ENCODE peak calls at places on chromosomes 16 and 17, in eight cellular contexts. N is T-helper 22 cell, R is left lung, X is astrocyte of the spinal cord, E is fibroblast of lung, Z is activated T-cell treated with anti-CD3 and anti-CD28 coated beads for 24 hours, O is ureter, Y is GDM1. C is an unnamed sample.

GRCh38 chr16:70151941-70152509 is 21.6 kb upstream of the CLEC18C start:
- DNase-seq in N (no peak), R (no peak), X (no peak), E (no peak), Z (no peak), O (peak), Y (no peak), C (no peak)

GRCh38 chr17:73952498-73953205 is 250.8 kb upstream of the RPL38 start:
- DNase-seq in N (no peak), R (peak), X (no peak), E (no peak), Z (peak), O (no peak), Y (no peak), C (no peak)

GRCh38 chr17:79005063-79005861 is 4.3 kb downstream of the CANT1 start:
- DNase-seq in N (no peak), R (peak), X (no peak), E (no peak), Z (no peak), O (peak), Y (no peak), C (no peak)

GRCh38 chr17:72120878-72121163 is at the start of gene SOX9:
- DNase-seq in N (no peak), R (peak), X (peak), E (peak), Z (no peak), O (peak), Y (no peak), C (no peak)

GRCh38 chr17:8849311-8850041 is 18.0 kb downstream of the PIK3R6 start:
- DNase-seq in N (no peak), R (no peak), X (no peak), E (no peak), Z (no peak), O (no peak), Y (no peak), C (no peak)

GRCh38 chr17:30379303-30380105 is 777 bp downstream of the CPD start:
- DNase-seq in N (no peak), R (peak), X (no peak), E (no peak), Z (no peak), O (no peak), Y (no peak), C (no peak)

GRCh38 chr16:81779540-81780320 is 639 bp downstream of the PLCG2 start:
- DNase-seq in N (no peak), R (peak), X (no peak), E (no peak), Z (no peak), O (no peak), Y (no peak), C (peak)

GRCh38 chr17:1312261-1312870 is 32.9 kb downstream of the TRARG1 start:
- DNase-seq in N (no peak), R (no peak), X (no peak), E (no peak), Z (no peak), O (no peak), Y (no peak), C (no peak)

GRCh38 chr17:68176770-68177169 is 71.1 kb upstream of the AMZ2 start:
- DNase-seq in N (no peak), R (no peak), X (no peak), E (no peak), Z (no peak), O (no peak), Y (no peak), C (no peak)

GRCh38 chr16:50499254-50499653 is 48.9 kb upstream of the NKD1 start:
- DNase-seq in N (no peak), R (no peak), X (no peak), E (no peak), Z (no peak), O (no peak), Y (no peak), C (no peak)

GRCh38 chr16:12573730-12574383 is 229.8 kb downstream of the CPPED1 start:
- DNase-seq in N (no peak), R (peak), X (peak), E (peak), Z (peak), O (no peak), Y (peak), C (no peak)

GRCh38 chr17:40079545-40079944 is 16.8 kb downstream of the THRA start:
- DNase-seq in N (no peak), R (no peak), X (no peak), E (no peak), Z (no peak), O (no peak), Y (no peak), C (no peak)

GRCh38 chr17:64707077-64707591 is 45.0 kb upstream of the SMURF2 start:
- DNase-seq in N (no peak), R (peak), X (peak), E (peak), Z (no peak), O (peak), Y (peak), C (peak)

GRCh38 chr17:7356072-7356549 is 1.2 kb downstream of the TMEM95 start:
- DNase-seq in N (peak), R (peak), X (peak), E (peak), Z (peak), O (peak), Y (peak), C (peak)

GRCh38 chr17:59074494-59074893 is 32.2 kb downstream of the TRIM37 start:
- DNase-seq in N (no peak), R (no peak), X (peak), E (peak), Z (no peak), O (no peak), Y (no peak), C (no peak)

C was measured in CD14-positive monocyte.